ENCODE peak calls at places on chromosomes 3 and 15, in ten cellular contexts. X, J, K, Q, U, G, T, W, C and M are unnamed samples. For H3K36me3, the result is how much of the 10 kb centered on the place peaks cover.

GRCh38 chr3:178518660-178519396 is 17.4 kb upstream of the KCNMB2 start:
- DNase-seq in X (no peak), J (no peak), K (peak), Q (no peak), U (peak), G (no peak), T (no peak), W (no peak), C (no peak), M (no peak)

GRCh38 chr3:49807427-49808114 is 4.5 kb downstream of the INKA1 start:
- DNase-seq in X (no peak), J (peak), K (no peak), Q (no peak), U (no peak), G (no peak), T (no peak), W (no peak), C (no peak), M (no peak)

GRCh38 chr3:23198801-23199200 is 4.3 kb upstream of the UBE2E2 start:
- DNase-seq in X (no peak), J (peak), K (no peak), Q (no peak), U (no peak), G (no peak), T (no peak), W (no peak), C (no peak), M (no peak)

GRCh38 chr3:134059680-134060560 is 30.2 kb upstream of the SLCO2A1 start:
- DNase-seq in X (peak), J (peak), K (no peak), Q (no peak), U (no peak), G (peak), T (no peak), W (no peak), C (no peak), M (no peak)

GRCh38 chr15:46961795-46962194 is 755.5 kb upstream of the SEMA6D start:
- DNase-seq in X (no peak), J (no peak), K (no peak), Q (no peak), U (no peak), G (no peak), T (no peak), W (no peak), C (no peak), M (no peak)

GRCh38 chr15:63323798-63324651 is 46.6 kb downstream of the APH1B start:
- DNase-seq in X (no peak), J (no peak), K (no peak), Q (no peak), U (peak), G (no peak), T (no peak), W (no peak), C (no peak), M (no peak)

GRCh38 chr3:151604941-151605340 is 128.8 kb upstream of the AADACL2 start:
- DNase-seq in X (no peak), J (peak), K (no peak), Q (no peak), U (no peak), G (no peak), T (no peak), W (no peak), C (no peak), M (no peak)

GRCh38 chr15:88127477-88127799 is 129.1 kb downstream of the NTRK3 start:
- DNase-seq in X (no peak), J (no peak), K (no peak), Q (no peak), U (no peak), G (no peak), T (no peak), W (no peak), C (no peak), M (no peak)

GRCh38 chr15:31297221-31297879 is 29.3 kb upstream of the KLF13 start:
- DNase-seq in X (no peak), J (no peak), K (no peak), Q (no peak), U (no peak), G (no peak), T (peak), W (no peak), C (no peak), M (no peak)

GRCh38 chr15:99732711-99733267 is 448 bp downstream of the LYSMD4 start:
- DNase-seq in X (no peak), J (no peak), K (no peak), Q (peak), U (no peak), G (peak), T (peak), W (no peak), C (peak), M (no peak)

GRCh38 chr3:41751597-41751996 is 210.3 kb downstream of the ULK4 start:
- DNase-seq in X (no peak), J (no peak), K (no peak), Q (no peak), U (no peak), G (no peak), T (no peak), W (no peak), C (no peak), M (no peak)

GRCh38 chr3:36700537-36701248 is 63.7 kb downstream of the DCLK3 start:
- DNase-seq in X (no peak), J (peak), K (peak), Q (peak), U (peak), G (peak), T (no peak), W (peak), C (peak), M (no peak)

GRCh38 chr3:151037746-151038145 is 47.7 kb upstream of the MED12L start:
- DNase-seq in X (peak), J (peak), K (peak), Q (peak), U (peak), G (peak), T (peak), W (no peak), C (peak), M (no peak)

GRCh38 chr3:165440380-165440779 is 244.2 kb upstream of the SLITRK3 start:
- DNase-seq in X (no peak), J (no peak), K (no peak), Q (no peak), U (no peak), G (no peak), T (no peak), W (no peak), C (no peak), M (no peak)

GRCh38 chr15:34754674-34755418 is at the start of gene GJD2:
- DNase-seq in X (no peak), J (no peak), K (no peak), Q (no peak), U (no peak), G (no peak), T (no peak), W (no peak), C (no peak), M (no peak)

GRCh38 chr3:144031938-144032337 is 60.3 kb downstream of the DIPK2A start:
- DNase-seq in X (peak), J (peak), K (no peak), Q (no peak), U (peak), G (no peak), T (peak), W (peak), C (peak), M (peak)

GRCh38 chr3:171113716-171114115 is 87.2 kb upstream of the SLC2A2 start:
- DNase-seq in X (no peak), J (no peak), K (no peak), Q (no peak), U (no peak), G (no peak), T (no peak), W (no peak), C (no peak), M (no peak)

GRCh38 chr3:134640872-134641470 is 9.9 kb downstream of the KY start:
- DNase-seq in X (no peak), J (peak), K (no peak), Q (no peak), U (no peak), G (peak), T (no peak), W (no peak), C (no peak), M (no peak)

GRCh38 chr15:60373327-60373726 is 24.5 kb downstream of the ANXA2 start:
- DNase-seq in X (no peak), J (no peak), K (no peak), Q (no peak), U (no peak), G (no peak), T (no peak), W (no peak), C (no peak), M (no peak)

GRCh38 chr3:194384569-194385001 is 14.5 kb downstream of the GP5 start:
- DNase-seq in X (no peak), J (no peak), K (no peak), Q (no peak), U (no peak), G (no peak), T (no peak), W (no peak), C (no peak), M (no peak)

GRCh38 chr3:56751056-56751455 is 50.7 kb downstream of the ARHGEF3 start:
- DNase-seq in X (no peak), J (no peak), K (no peak), Q (no peak), U (no peak), G (no peak), T (no peak), W (no peak), C (no peak), M (no peak)
- TF ChIP-seq CTCF in X (no peak), J (no peak), K (no peak), Q (no peak), U (no peak), G (no peak), T (no peak), W (no peak), C (no peak), M (no peak)

GRCh38 chr3:57079221-57079831 is 18.9 kb downstream of the SPATA12 start:
- DNase-seq in X (peak), J (no peak), K (peak), Q (peak), U (peak), G (peak), T (peak), W (no peak), C (peak), M (no peak)
- H3K4me3 ChIP-seq in X (peak), J (peak), K (peak), Q (peak), U (no peak), G (peak), T (peak), W (peak), C (peak), M (peak)

GRCh38 chr3:52479876-52480575 is 15.1 kb upstream of the STAB1 start:
- DNase-seq in X (no peak), J (no peak), K (no peak), Q (no peak), U (no peak), G (no peak), T (no peak), W (no peak), C (no peak), M (no peak)
- H3K36me3 ChIP-seq in X (under half), J (under half), K (under half), Q (under half), U (under half), G (under half), T (half or more), W (half or more), C (half or more), M (half or more)

GRCh38 chr15:42736793-42737528 is at the start of gene CDAN1:
- DNase-seq in X (peak), J (peak), K (peak), Q (peak), U (peak), G (peak), T (peak), W (peak), C (peak), M (peak)
- TF ChIP-seq CTCF in X (no peak), J (no peak), K (no peak), Q (peak), U (no peak), G (no peak), T (no peak), W (no peak), C (no peak), M (no peak)